ENCODE peak calls at places on chromosomes 1 and 21, in nine cellular contexts. T is SJSA1; Y is left lung; K is GM12878; V is CD8-positive, alpha-beta memory T cell; M is lung; P is hepatocyte; R is CD4-positive, alpha-beta memory T cell; W is upper lobe of right lung. S is an unnamed sample.

GRCh38 chr1:84078108-84078823 is 65.8 kb upstream of the PRKACB start:
- DNase-seq in T (no peak), Y (peak; percentile 33), K (no peak), V (no peak), M (no peak), P (peak; percentile 36), R (no peak), W (no peak), S (peak; percentile 61)

GRCh38 chr1:209743145-209743482 is 12.7 kb upstream of the TRAF3IP3 start:
- DNase-seq in T (no peak), Y (no peak), K (no peak), V (no peak), M (no peak), P (no peak), R (no peak), W (no peak), S (no peak)

GRCh38 chr1:213905315-213905714 is 82.5 kb upstream of the PROX1 start:
- DNase-seq in T (no peak), Y (no peak), K (no peak), V (no peak), M (no peak), P (no peak), R (no peak), W (no peak), S (no peak)

GRCh38 chr1:65949230-65949626 is 156.5 kb downstream of the PDE4B start:
- DNase-seq in T (no peak), Y (no peak), K (no peak), V (no peak), M (no peak), P (no peak), R (no peak), W (no peak), S (no peak)

GRCh38 chr1:211928993-211929637 is 98.6 kb upstream of the LPGAT1 start:
- DNase-seq in T (no peak), Y (peak; percentile 59), K (no peak), V (no peak), M (peak; percentile 54), P (peak; percentile 77), R (no peak), W (no peak), S (peak; percentile 56)

GRCh38 chr21:21383126-21383525 is 384.9 kb downstream of the NCAM2 start:
- DNase-seq in T (no peak), Y (no peak), K (no peak), V (no peak), M (no peak), P (no peak), R (no peak), W (no peak), S (no peak)

GRCh38 chr1:36350659-36351171 is 27.3 kb upstream of the EVA1B start:
- DNase-seq in T (peak; percentile 96), Y (peak; percentile 64), K (no peak), V (no peak), M (no peak), P (no peak), R (peak; percentile 52), W (peak; percentile 80), S (peak; percentile 40)

GRCh38 chr1:5990913-5991783 is 1.1 kb downstream of the NPHP4 start:
- DNase-seq in T (no peak), Y (peak; percentile 45), K (no peak), V (peak; percentile 51), M (no peak), P (peak; percentile 56), R (peak; percentile 40), W (peak; percentile 77), S (peak; percentile 54)

GRCh38 chr1:58763214-58763613 is 20.6 kb downstream of the JUN start:
- DNase-seq in T (peak; percentile 81), Y (no peak), K (no peak), V (no peak), M (no peak), P (no peak), R (no peak), W (no peak), S (no peak)

GRCh38 chr1:119007672-119008482 is 19.7 kb upstream of the TBX15 start:
- DNase-seq in T (no peak), Y (no peak), K (no peak), V (no peak), M (no peak), P (no peak), R (no peak), W (no peak), S (no peak)

GRCh38 chr21:37937668-37938067 is 21.4 kb upstream of the KCNJ6 start:
- DNase-seq in T (no peak), Y (no peak), K (no peak), V (no peak), M (no peak), P (no peak), R (no peak), W (no peak), S (no peak)

GRCh38 chr21:45072166-45072962 is 2.0 kb upstream of the ADARB1 start:
- DNase-seq in T (no peak), Y (no peak), K (no peak), V (no peak), M (no peak), P (no peak), R (no peak), W (no peak), S (no peak)

GRCh38 chr21:45074048-45074817 is at the start of gene ADARB1:
- DNase-seq in T (peak; percentile 56), Y (peak; percentile 57), K (no peak), V (peak; percentile 56), M (peak; percentile 41), P (peak; percentile 87), R (peak; percentile 75), W (peak; percentile 83), S (peak; percentile 71)

GRCh38 chr21:45073301-45074047 is 906 bp upstream of the ADARB1 start:
- DNase-seq in T (peak; percentile 48), Y (no peak), K (no peak), V (no peak), M (no peak), P (peak; percentile 64), R (no peak), W (peak; percentile 71), S (peak; percentile 47)

GRCh38 chr21:45071396-45072165 is 2.8 kb upstream of the ADARB1 start:
- DNase-seq in T (no peak), Y (no peak), K (no peak), V (no peak), M (no peak), P (no peak), R (no peak), W (no peak), S (no peak)

GRCh38 chr21:45072963-45073300 is 1.4 kb upstream of the ADARB1 start:
- DNase-seq in T (no peak), Y (no peak), K (no peak), V (no peak), M (no peak), P (no peak), R (no peak), W (no peak), S (no peak)
- H3K4me3 ChIP-seq in T (no peak overlapping the region), Y (peak overlapping the region; percentile 78), K (no peak overlapping the region), V (no peak overlapping the region), M (no peak overlapping the region), P (no peak overlapping the region), R (no peak overlapping the region), W (peak overlapping the region; percentile 69), S (no peak overlapping the region)

GRCh38 chr1:157671895-157672294 is 28.7 kb downstream of the FCRL3 start:
- DNase-seq in T (no peak), Y (no peak), K (no peak), V (no peak), M (no peak), P (no peak), R (no peak), W (no peak), S (no peak)
- H3K9me3 ChIP-seq in T (no peaks in the 10 kb centered on the region), Y (no peaks in the 10 kb centered on the region), K (peaks cover 2% of the 10 kb centered on the region), V (no peaks in the 10 kb centered on the region), M (peaks cover 5% of the 10 kb centered on the region), P (no peaks in the 10 kb centered on the region), R (no peaks in the 10 kb centered on the region), W (no peaks in the 10 kb centered on the region), S (no peaks in the 10 kb centered on the region)

GRCh38 chr1:2640626-2641025 is 7.8 kb upstream of the MMEL1 start:
- DNase-seq in T (no peak), Y (no peak), K (no peak), V (no peak), M (no peak), P (no peak), R (no peak), W (peak; percentile 41), S (no peak)

GRCh38 chr1:2642560-2643413 is 10.0 kb upstream of the MMEL1 start:
- DNase-seq in T (peak; percentile 93), Y (peak; percentile 92), K (peak; percentile 42), V (peak; percentile 95), M (peak; percentile 93), P (peak; percentile 95), R (peak; percentile 95), W (peak; percentile 95), S (peak; percentile 94)

GRCh38 chr1:2642131-2642559 is 9.3 kb upstream of the MMEL1 start:
- DNase-seq in T (peak; percentile 45), Y (no peak), K (no peak), V (no peak), M (no peak), P (peak; percentile 9), R (no peak), W (peak; percentile 63), S (no peak)

GRCh38 chr1:2639607-2640521 is 7.0 kb upstream of the MMEL1 start:
- DNase-seq in T (no peak), Y (no peak), K (no peak), V (no peak), M (no peak), P (peak; percentile 11), R (no peak), W (peak; percentile 56), S (peak; percentile 2)

GRCh38 chr1:2641381-2642130 is 8.7 kb upstream of the MMEL1 start:
- DNase-seq in T (no peak), Y (no peak), K (no peak), V (no peak), M (no peak), P (peak; percentile 9), R (no peak), W (peak; percentile 64), S (no peak)
- H3K4me3 ChIP-seq in T (no peak overlapping the region), Y (peak overlapping the region; percentile 83), K (peak overlapping the region; percentile 90), V (peak overlapping the region; percentile 86), M (no peak overlapping the region), P (no peak overlapping the region), R (no peak overlapping the region), W (peak overlapping the region; percentile 99), S (no peak overlapping the region)

GRCh38 chr1:159465191-159465603 is 25.7 kb downstream of the OR10J1 start:
- DNase-seq in T (no peak), Y (no peak), K (no peak), V (no peak), M (no peak), P (no peak), R (no peak), W (no peak), S (no peak)

GRCh38 chr1:159473335-159473734 is 33.8 kb downstream of the OR10J1 start:
- DNase-seq in T (no peak), Y (no peak), K (no peak), V (no peak), M (no peak), P (no peak), R (no peak), W (no peak), S (no peak)

GRCh38 chr1:159469921-159470595 is 30.5 kb downstream of the OR10J1 start:
- DNase-seq in T (no peak), Y (no peak), K (no peak), V (no peak), M (no peak), P (no peak), R (no peak), W (no peak), S (no peak)

DNA sequence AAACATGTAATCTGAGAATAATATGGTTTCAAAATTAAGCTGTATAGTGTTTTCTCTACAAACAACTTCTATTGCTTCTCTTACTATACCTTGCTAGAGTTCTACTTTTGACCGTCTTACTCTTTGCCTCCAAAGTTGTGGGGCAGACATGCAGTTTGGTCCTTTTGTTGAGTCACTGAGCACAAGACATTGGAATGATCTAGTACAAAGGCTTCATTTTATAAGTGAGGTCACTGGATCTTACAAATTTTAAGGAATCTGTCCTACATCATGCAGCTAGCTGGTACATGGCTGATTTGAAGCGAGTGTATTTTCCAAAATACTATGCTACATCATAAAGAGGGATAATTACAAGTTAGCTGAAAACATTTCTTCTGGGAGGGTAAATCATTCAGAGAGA is 28.8 kb downstream of the OR10J1 start:
- DNase-seq in T (no peak), Y (no peak), K (no peak), V (no peak), M (no peak), P (no peak), R (no peak), W (no peak), S (no peak)
- H3K9me3 ChIP-seq in T (no peaks in the 10 kb centered on the region), Y (no peaks in the 10 kb centered on the region), K (no peaks in the 10 kb centered on the region), V (no peaks in the 10 kb centered on the region), M (no peaks in the 10 kb centered on the region), P (no peaks in the 10 kb centered on the region), R (no peaks in the 10 kb centered on the region), W (no peaks in the 10 kb centered on the region), S (no peaks in the 10 kb centered on the region)